ENCODE peak calls at places on chromosomes 11 and 22, in six cellular contexts. P is upper lobe of left lung, D is tibial nerve, A is adrenal gland, Z is ovary, X is stomach. N is an unnamed sample.

GRCh38 chr11:128302425-128303186 is 284.8 kb downstream of the ETS1 start:
- DNase-seq in P (no peak), D (no peak), A (no peak), Z (no peak), X (no peak), N (no peak)

GRCh38 chr11:19679952-19680823 is 32.4 kb upstream of the NAV2 start:
- DNase-seq in P (no peak), D (peak), A (peak), Z (peak), X (peak), N (no peak)

GRCh38 chr11:15106201-15106965 is 8.3 kb upstream of the INSC start:
- DNase-seq in P (no peak), D (no peak), A (no peak), Z (no peak), X (no peak), N (no peak)

GRCh38 chr11:128865490-128865889 is 1.6 kb downstream of the KCNJ1 start:
- DNase-seq in P (no peak), D (no peak), A (no peak), Z (no peak), X (no peak), N (no peak)

GRCh38 chr11:104531075-104531474 is 367.1 kb upstream of the PDGFD start:
- DNase-seq in P (no peak), D (no peak), A (no peak), Z (no peak), X (no peak), N (peak)

GRCh38 chr11:43278302-43278956 is 33.4 kb upstream of the API5 start:
- DNase-seq in P (no peak), D (no peak), A (no peak), Z (no peak), X (no peak), N (peak)

GRCh38 chr11:93838967-93839366 is 11.5 kb downstream of the VSTM5 start:
- DNase-seq in P (no peak), D (no peak), A (no peak), Z (no peak), X (no peak), N (no peak)

GRCh38 chr11:120180571-120181445 is 30.0 kb upstream of the OAF start:
- DNase-seq in P (no peak), D (peak), A (no peak), Z (no peak), X (peak), N (no peak)

GRCh38 chr22:27434898-27435297 is 366.7 kb downstream of the MN1 start:
- DNase-seq in P (no peak), D (peak), A (no peak), Z (no peak), X (no peak), N (no peak)

GRCh38 chr22:49566693-49567092 is 261.0 kb downstream of the BRD1 start:
- DNase-seq in P (no peak), D (no peak), A (no peak), Z (no peak), X (no peak), N (no peak)

GRCh38 chr11:118010738-118011461 is 24.7 kb downstream of the IL10RA start:
- DNase-seq in P (peak), D (peak), A (no peak), Z (no peak), X (peak), N (no peak)

GRCh38 chr11:16604784-16605439 is 133.5 kb upstream of the C11orf58 start:
- DNase-seq in P (peak), D (peak), A (peak), Z (peak), X (peak), N (peak)

GRCh38 chr22:49790912-49791311 is 36.8 kb downstream of the BRD1 start:
- DNase-seq in P (peak), D (no peak), A (no peak), Z (peak), X (no peak), N (no peak)

GRCh38 chr11:34721646-34722045 is 100.8 kb downstream of the EHF start:
- DNase-seq in P (no peak), D (no peak), A (no peak), Z (no peak), X (no peak), N (no peak)

GRCh38 chr11:21411114-21411513 is 741.7 kb downstream of the NELL1 start:
- DNase-seq in P (no peak), D (no peak), A (no peak), Z (no peak), X (no peak), N (no peak)

GRCh38 chr11:12284321-12285050 is 92.9 kb upstream of the PARVA start:
- DNase-seq in P (no peak), D (peak), A (no peak), Z (no peak), X (peak), N (no peak)

GRCh38 chr11:57493507-57494503 is 21.7 kb downstream of the SLC43A1 start:
- DNase-seq in P (no peak), D (peak), A (peak), Z (peak), X (peak), N (peak)

GRCh38 chr11:72398058-72398758 is 36.1 kb downstream of the CLPB start:
- DNase-seq in P (no peak), D (no peak), A (no peak), Z (no peak), X (no peak), N (no peak)

GRCh38 chr22:37508431-37508963 is 10.7 kb downstream of the CARD10 start:
- DNase-seq in P (peak), D (no peak), A (no peak), Z (no peak), X (no peak), N (no peak)

GRCh38 chr11:66251811-66252210 is 16.6 kb upstream of the RAB1B start:
- DNase-seq in P (no peak), D (no peak), A (no peak), Z (no peak), X (no peak), N (no peak)

GRCh38 chr11:69837791-69838190 is 18.6 kb upstream of the FGF3 start:
- DNase-seq in P (no peak), D (no peak), A (no peak), Z (no peak), X (no peak), N (no peak)

GRCh38 chr11:13775471-13775870 is 107.0 kb downstream of the FAR1 start:
- DNase-seq in P (no peak), D (no peak), A (no peak), Z (no peak), X (no peak), N (no peak)

GRCh38 chr11:102662607-102663006 is 37.5 kb upstream of the MMP20 start:
- DNase-seq in P (no peak), D (no peak), A (no peak), Z (no peak), X (no peak), N (no peak)

GRCh38 chr11:34426766-34427170 is 12.0 kb upstream of the CAT start:
- DNase-seq in P (no peak), D (peak), A (no peak), Z (no peak), X (no peak), N (peak)

GRCh38 chr22:35344956-35345690 is 35.8 kb upstream of the HMOX1 start:
- DNase-seq in P (no peak), D (no peak), A (no peak), Z (no peak), X (no peak), N (no peak)

GRCh38 chr22:43113516-43114251 is 3.1 kb downstream of the BIK start:
- DNase-seq in P (no peak), D (no peak), A (no peak), Z (no peak), X (peak), N (no peak)

GRCh38 chr22:45157907-45158306 is 5.8 kb upstream of the NUP50 start:
- DNase-seq in P (no peak), D (no peak), A (no peak), Z (no peak), X (no peak), N (no peak)

GRCh38 chr11:68099474-68100405 is 21.4 kb downstream of the CHKA start:
- DNase-seq in P (no peak), D (no peak), A (peak), Z (peak), X (peak), N (peak)

GRCh38 chr22:41300661-41301060 is 664 bp upstream of the ZC3H7B start:
- DNase-seq in P (no peak), D (no peak), A (no peak), Z (no peak), X (no peak), N (no peak)

GRCh38 chr22:37581534-37581933 is 1.6 kb upstream of the LGALS2 start:
- DNase-seq in P (peak), D (no peak), A (peak), Z (no peak), X (peak), N (no peak)

GRCh38 chr11:45282070-45282469 is 4.1 kb downstream of the SYT13 start:
- DNase-seq in P (no peak), D (no peak), A (no peak), Z (no peak), X (no peak), N (no peak)

GRCh38 chr11:68373189-68373809 is 60.9 kb downstream of the LRP5 start:
- DNase-seq in P (peak), D (peak), A (no peak), Z (peak), X (no peak), N (no peak)

GRCh38 chr11:88179141-88179540 is 3.9 kb upstream of the RAB38 start:
- DNase-seq in P (no peak), D (no peak), A (no peak), Z (no peak), X (no peak), N (no peak)
- TF ChIP-seq POLR2A in P (no peak), D (no peak), A (no peak), Z (no peak), X (no peak), N (no peak)

GRCh38 chr11:111176603-111177002 is 68.9 kb upstream of the POU2AF2 start:
- DNase-seq in P (no peak), D (no peak), A (no peak), Z (no peak), X (no peak), N (no peak)
- TF ChIP-seq POLR2A in P (no peak), D (no peak), A (no peak), Z (no peak), X (no peak), N (no peak)

DNA sequence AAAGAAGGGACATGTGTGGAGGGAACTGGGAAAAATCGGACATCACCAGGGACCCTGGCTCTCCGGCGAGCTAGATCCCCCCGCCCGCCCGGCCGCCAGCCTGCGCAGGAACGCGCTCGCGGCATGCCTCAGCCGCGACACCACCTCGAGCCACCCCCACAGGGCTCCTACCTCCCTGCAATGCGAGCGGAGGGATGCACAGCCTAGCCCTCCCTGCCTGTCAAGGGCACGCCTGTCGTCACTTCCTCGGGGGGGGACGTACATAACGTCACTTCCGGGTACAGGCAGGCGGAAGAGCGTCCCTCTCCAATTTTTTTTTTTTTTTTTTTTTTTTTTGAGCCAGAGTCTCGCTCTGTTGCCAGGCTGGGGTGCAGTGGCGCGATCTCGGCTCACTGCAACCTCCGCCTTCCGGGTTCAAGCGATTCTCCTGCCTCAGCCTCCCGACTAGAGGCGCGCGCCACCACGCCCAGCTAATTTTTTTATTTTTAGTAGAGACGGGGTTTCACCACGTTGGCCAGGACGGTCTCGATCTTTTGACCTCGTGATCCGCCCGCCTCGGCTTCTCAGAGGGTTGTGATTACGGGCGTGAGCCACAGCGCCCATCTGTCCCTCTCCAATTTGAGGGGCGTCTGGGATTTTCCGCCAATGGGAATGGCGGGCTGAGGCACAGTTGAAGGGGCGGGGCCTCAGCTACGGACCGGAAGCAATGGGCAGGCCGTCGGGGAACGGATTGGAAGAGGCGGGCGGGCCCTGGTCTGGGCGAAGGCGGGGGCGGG is at the start of gene TXN2:
- DNase-seq in P (peak), D (peak), A (peak), Z (peak), X (peak), N (peak)
- TF ChIP-seq POLR2A in P (peak), D (peak), A (peak), Z (peak), X (peak), N (peak)

DNA sequence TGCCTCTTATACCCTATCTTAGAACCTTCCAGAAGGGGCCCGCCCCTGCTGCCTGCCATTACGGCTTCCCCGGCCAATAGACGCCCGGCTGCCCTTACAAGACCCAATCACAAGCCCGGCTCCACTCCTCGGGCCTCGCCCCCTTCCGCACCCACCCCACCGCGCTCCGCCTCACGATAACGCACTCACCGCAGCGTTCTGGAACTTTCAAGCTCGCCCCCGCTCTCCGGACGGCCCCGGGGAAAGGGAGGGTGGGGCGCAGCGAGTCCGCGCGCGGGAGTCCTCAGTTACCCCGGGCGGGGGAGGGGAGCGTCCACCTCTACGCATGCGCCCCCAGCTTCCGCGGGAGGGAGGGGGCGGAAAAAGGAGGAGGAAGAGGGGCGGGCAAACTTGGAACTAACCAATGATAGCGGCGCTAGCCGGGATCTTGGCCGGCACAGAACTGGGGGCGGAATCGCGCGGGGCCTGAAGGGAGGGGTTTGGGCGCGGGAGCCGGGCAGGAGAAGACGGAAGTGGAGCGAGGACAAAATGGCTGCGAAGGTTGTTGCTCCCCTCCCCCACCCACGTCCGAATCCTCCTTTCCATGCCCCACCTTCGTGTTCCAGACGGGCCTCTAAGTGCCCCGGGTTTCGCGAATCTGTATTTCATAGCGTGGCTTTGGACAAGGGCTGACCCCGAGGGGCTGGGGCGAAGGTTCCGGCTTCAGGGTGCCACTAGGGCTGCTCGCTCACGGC is 389 bp upstream of the HSPA8 start:
- DNase-seq in P (peak), D (peak), A (peak), Z (peak), X (peak), N (peak)
- TF ChIP-seq POLR2A in P (peak), D (peak), A (no peak), Z (peak), X (no peak), N (peak)

DNA sequence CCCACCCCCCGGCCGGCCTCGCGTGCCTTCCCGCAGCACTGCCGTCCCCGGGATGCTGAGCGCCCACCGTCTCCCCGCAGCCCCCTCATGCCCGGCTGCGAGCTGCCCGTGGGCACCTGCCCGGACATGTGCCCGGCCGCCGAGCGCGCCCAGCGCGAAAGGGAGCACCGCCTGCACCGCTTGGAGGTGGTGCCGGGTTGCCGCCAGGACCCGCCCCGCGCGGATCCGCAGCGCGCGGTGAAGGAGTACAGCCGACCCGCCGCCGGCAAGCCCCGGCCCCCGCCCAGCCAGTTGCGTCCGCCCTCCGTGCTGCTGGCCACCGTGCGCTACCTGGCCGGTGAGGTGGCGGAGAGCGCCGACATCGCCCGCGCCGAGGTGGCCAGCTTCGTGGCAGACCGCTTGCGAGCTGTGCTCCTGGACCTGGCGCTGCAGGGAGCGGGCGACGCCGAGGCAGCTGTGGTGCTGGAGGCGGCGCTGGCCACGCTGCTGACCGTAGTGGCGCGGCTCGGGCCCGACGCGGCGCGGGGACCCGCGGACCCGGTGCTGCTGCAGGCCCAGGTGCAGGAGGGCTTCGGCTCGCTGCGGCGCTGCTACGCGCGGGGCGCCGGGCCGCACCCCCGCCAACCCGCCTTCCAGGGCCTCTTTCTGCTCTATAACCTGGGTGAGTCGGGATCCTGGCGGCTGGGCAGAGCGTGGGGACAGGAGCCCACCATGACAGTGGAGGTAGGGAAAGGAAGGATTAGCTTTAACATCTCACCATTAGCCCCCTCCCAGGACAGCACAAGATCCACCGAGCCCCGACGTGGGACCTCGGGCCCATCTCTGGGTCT is at the start of gene SAC3D1:
- DNase-seq in P (peak), D (no peak), A (no peak), Z (no peak), X (peak), N (peak)
- TF ChIP-seq POLR2A in P (peak), D (no peak), A (no peak), Z (no peak), X (no peak), N (no peak)

DNA sequence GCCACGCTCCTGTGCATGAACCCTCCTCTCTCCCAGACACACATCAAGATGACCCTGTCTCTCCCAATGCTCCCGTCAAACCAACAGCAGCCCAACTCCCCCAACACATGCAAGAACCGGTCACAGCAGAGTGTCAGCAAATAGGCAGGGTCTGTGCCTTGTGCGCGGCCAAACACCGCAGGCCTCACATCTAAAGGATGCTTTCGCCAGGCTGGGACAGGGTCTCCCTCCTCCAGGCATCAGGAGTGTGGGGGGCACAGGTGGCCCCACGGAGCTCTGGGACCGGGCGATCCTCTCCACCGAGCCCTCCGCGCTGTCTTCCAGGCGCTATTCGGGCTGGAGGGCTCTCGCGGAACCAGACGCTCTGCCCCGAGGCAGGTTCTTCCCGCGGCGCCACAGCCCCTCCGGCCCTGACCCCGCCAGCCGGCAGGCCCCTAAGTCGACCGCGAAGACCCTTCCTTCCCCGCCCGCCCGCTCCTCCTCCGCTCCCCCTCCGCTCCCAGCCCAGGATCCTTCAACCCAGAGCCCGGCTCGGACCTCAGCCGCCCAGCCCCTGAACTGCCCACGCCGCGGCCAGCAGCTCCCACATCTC is 437 bp downstream of the SERGEF start:
- DNase-seq in P (no peak), D (peak), A (peak), Z (no peak), X (peak), N (peak)
- TF ChIP-seq POLR2A in P (no peak), D (no peak), A (no peak), Z (no peak), X (no peak), N (no peak)

GRCh38 chr11:36300651-36301050 is 4.6 kb downstream of the PRR5L start:
- DNase-seq in P (peak), D (peak), A (peak), Z (peak), X (peak), N (no peak)

GRCh38 chr11:36304349-36304748 is 8.3 kb downstream of the PRR5L start:
- DNase-seq in P (no peak), D (no peak), A (no peak), Z (no peak), X (no peak), N (no peak)

GRCh38 chr11:36308577-36308976 is 12.5 kb downstream of the PRR5L start:
- DNase-seq in P (no peak), D (no peak), A (no peak), Z (no peak), X (no peak), N (no peak)

GRCh38 chr11:36306888-36307287 is 10.8 kb downstream of the PRR5L start:
- DNase-seq in P (no peak), D (peak), A (no peak), Z (no peak), X (no peak), N (peak)

DNA sequence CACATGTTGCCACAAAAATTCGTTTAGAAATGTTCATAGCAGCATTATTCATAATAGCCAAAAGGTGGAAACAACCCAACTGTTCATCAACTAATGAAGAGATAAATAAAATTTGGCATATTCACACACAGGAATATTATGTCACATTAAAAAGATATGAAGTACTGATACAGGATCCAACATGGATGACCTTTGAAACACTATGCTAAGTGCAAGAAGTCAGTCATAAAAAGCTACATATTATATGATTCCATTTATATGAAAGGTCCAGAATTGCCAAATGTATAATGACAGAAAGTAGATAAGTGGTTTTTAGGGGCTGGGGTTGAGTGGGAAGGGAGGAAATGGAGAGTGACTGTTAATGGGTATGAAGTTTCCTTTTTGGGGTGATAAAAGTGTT is 9.0 kb downstream of the PRR5L start:
- DNase-seq in P (no peak), D (no peak), A (no peak), Z (no peak), X (no peak), N (no peak)
- TF ChIP-seq POLR2A in P (no peak), D (no peak), A (no peak), Z (no peak), X (no peak), N (no peak)

GRCh38 chr11:64745523-64746328 is 1.8 kb upstream of the RASGRP2 start:
- DNase-seq in P (peak), D (peak), A (peak), Z (peak), X (peak), N (no peak)
- TF ChIP-seq POLR2A in P (peak), D (no peak), A (no peak), Z (no peak), X (no peak), N (no peak)

GRCh38 chr22:39314251-39314971 is 5.0 kb downstream of the RPL3 start:
- DNase-seq in P (no peak), D (no peak), A (peak), Z (no peak), X (no peak), N (peak)
- TF ChIP-seq POLR2A in P (no peak), D (no peak), A (no peak), Z (no peak), X (no peak), N (no peak)